ENCODE peak calls at places on chromosome 20, in eight cellular contexts. U is breast epithelium; X is H9; E is CD8-positive, alpha-beta T cell; N is tibial nerve; B is GM06990; S is CD4-positive, alpha-beta T cell; P is brain microvascular endothelial cell. L is an unnamed sample.

GRCh38 chr20:46984391-46984790 is 89.7 kb downstream of the EYA2 start:
- DNase-seq in X (no peak), N (no peak), S (no peak), U (no peak), P (no peak), E (no peak), B (no peak), L (no peak)

GRCh38 chr20:15191082-15191723 is 853.8 kb upstream of the FLRT3 start:
- DNase-seq in N (no peak), P (no peak), S (no peak), B (no peak), E (no peak), X (no peak), U (no peak), L (no peak)

GRCh38 chr20:57476073-57476526 is 48.8 kb downstream of the CTCFL start:
- DNase-seq in N (no peak), B (peak), X (no peak), P (no peak), U (no peak), E (no peak), S (no peak), L (no peak)

GRCh38 chr20:38645980-38646858 is 44.6 kb downstream of the ARHGAP40 start:
- DNase-seq in P (peak), U (peak), B (peak), N (peak), E (peak), X (peak), S (peak), L (peak)

GRCh38 chr20:10179574-10180298 is 38.9 kb upstream of the SNAP25 start:
- DNase-seq in N (no peak), U (no peak), S (no peak), E (no peak), X (peak), B (no peak), P (peak), L (no peak)

GRCh38 chr20:57660510-57661199 is 40.4 kb upstream of the ZBP1 start:
- DNase-seq in U (peak), X (peak), E (peak), N (no peak), P (no peak), S (no peak), B (no peak), L (peak)

GRCh38 chr20:33878583-33878982 is 67.4 kb downstream of the CHMP4B start:
- DNase-seq in B (no peak), S (no peak), P (no peak), N (no peak), X (no peak), E (no peak), U (no peak), L (no peak)

GRCh38 chr20:36856691-36857635 is 19.0 kb upstream of the TLDC2 start:
- DNase-seq in N (no peak), S (no peak), P (no peak), B (no peak), E (peak), U (no peak), X (no peak), L (no peak)

GRCh38 chr20:45470939-45471338 is 1.4 kb downstream of the WFDC2 start:
- DNase-seq in E (no peak), X (no peak), U (no peak), S (no peak), P (no peak), N (no peak), B (no peak), L (no peak)

GRCh38 chr20:51258582-51259175 is 235.8 kb upstream of the KCNG1 start:
- DNase-seq in P (peak), E (no peak), X (no peak), S (no peak), U (peak), B (no peak), N (no peak), L (no peak)

GRCh38 chr20:3839328-3839727 is 7.3 kb upstream of the MAVS start:
- DNase-seq in S (no peak), P (no peak), B (no peak), E (no peak), U (no peak), X (no peak), N (no peak), L (no peak)

GRCh38 chr20:10654630-10655029 is 19.2 kb downstream of the JAG1 start:
- DNase-seq in P (peak), X (peak), E (no peak), U (no peak), N (no peak), S (no peak), B (no peak), L (no peak)

GRCh38 chr20:10453241-10453640 is 18.1 kb downstream of the SLX4IP start:
- DNase-seq in E (no peak), B (peak), P (no peak), X (no peak), U (no peak), S (no peak), N (no peak), L (no peak)

GRCh38 chr20:51318058-51318960 is 224.2 kb downstream of the NFATC2 start:
- DNase-seq in B (no peak), U (no peak), N (no peak), E (peak), X (peak), P (peak), S (peak), L (peak)

GRCh38 chr20:1465470-1466210 is 1.0 kb downstream of the NSFL1C start:
- DNase-seq in N (no peak), P (no peak), U (no peak), E (no peak), X (no peak), S (no peak), B (no peak), L (no peak)

GRCh38 chr20:40493071-40493470 is 196.0 kb downstream of the MAFB start:
- DNase-seq in X (no peak), N (peak), S (no peak), E (no peak), P (peak), U (no peak), B (no peak), L (no peak)

GRCh38 chr20:34629904-34630303 is 47.0 kb downstream of the PIGU start:
- DNase-seq in B (no peak), X (no peak), S (no peak), N (no peak), E (no peak), U (no peak), P (no peak), L (no peak)

GRCh38 chr20:40600441-40601235 is 88.4 kb downstream of the MAFB start:
- DNase-seq in E (no peak), N (no peak), B (no peak), S (no peak), U (no peak), P (no peak), X (no peak), L (no peak)

GRCh38 chr20:1900321-1900791 is 5.1 kb downstream of the SIRPA start:
- DNase-seq in B (no peak), U (peak), X (peak), P (peak), N (peak), S (no peak), E (no peak), L (no peak)

GRCh38 chr20:44836596-44837120 is 26.3 kb upstream of the RIMS4 start:
- DNase-seq in S (no peak), B (no peak), E (no peak), N (no peak), P (no peak), X (no peak), U (no peak), L (no peak)

GRCh38 chr20:36249450-36249849 is 13.2 kb downstream of the AAR2 start:
- DNase-seq in E (no peak), P (no peak), B (no peak), X (no peak), U (no peak), N (no peak), S (no peak), L (no peak)

GRCh38 chr20:3106658-3107463 is 22.3 kb upstream of the AVP start:
- DNase-seq in P (no peak), X (no peak), S (no peak), U (no peak), E (no peak), B (no peak), N (no peak), L (no peak)

GRCh38 chr20:56955673-56956072 is 310.8 kb downstream of the BMP7 start:
- DNase-seq in B (no peak), U (no peak), P (no peak), S (no peak), N (no peak), E (no peak), X (no peak), L (no peak)

GRCh38 chr20:23160536-23161243 is 74.6 kb upstream of the CD93 start:
- DNase-seq in E (no peak), X (peak), U (no peak), B (no peak), P (no peak), N (peak), S (no peak), L (no peak)

GRCh38 chr20:4552075-4552474 is 169.6 kb upstream of the PRND start:
- DNase-seq in E (no peak), S (no peak), U (no peak), B (no peak), N (no peak), X (no peak), P (no peak), L (no peak)

GRCh38 chr20:24994186-24994465 is 1.6 kb upstream of the APMAP start:
- DNase-seq in N (no peak), U (no peak), S (no peak), E (no peak), X (peak), B (no peak), P (no peak), L (no peak)

GRCh38 chr20:5920581-5920980 is 29.8 kb downstream of the TRMT6 start:
- DNase-seq in N (no peak), X (no peak), U (no peak), E (no peak), S (no peak), P (no peak), B (no peak), L (no peak)

GRCh38 chr20:44264287-44264686 is 17.2 kb downstream of the GDAP1L1 start:
- DNase-seq in P (no peak), S (no peak), X (no peak), B (no peak), N (no peak), U (no peak), E (no peak), L (no peak)

GRCh38 chr20:43666376-43667328 is at the start of gene MYBL2:
- DNase-seq in S (peak), B (peak), P (peak), X (peak), E (peak), U (no peak), N (no peak), L (peak)

GRCh38 chr20:58625585-58625984 is 25.5 kb upstream of the STX16 start:
- DNase-seq in N (no peak), B (no peak), E (no peak), S (no peak), U (no peak), X (no peak), P (no peak), L (no peak)

GRCh38 chr20:47713941-47714450 is 71.3 kb downstream of the SULF2 start:
- DNase-seq in U (no peak), X (no peak), N (peak), P (no peak), S (no peak), B (no peak), E (no peak), L (no peak)

GRCh38 chr20:39453890-39454289 is 491.7 kb downstream of the DHX35 start:
- DNase-seq in P (no peak), N (no peak), X (no peak), B (no peak), U (no peak), E (no peak), S (no peak), L (no peak)

DNA sequence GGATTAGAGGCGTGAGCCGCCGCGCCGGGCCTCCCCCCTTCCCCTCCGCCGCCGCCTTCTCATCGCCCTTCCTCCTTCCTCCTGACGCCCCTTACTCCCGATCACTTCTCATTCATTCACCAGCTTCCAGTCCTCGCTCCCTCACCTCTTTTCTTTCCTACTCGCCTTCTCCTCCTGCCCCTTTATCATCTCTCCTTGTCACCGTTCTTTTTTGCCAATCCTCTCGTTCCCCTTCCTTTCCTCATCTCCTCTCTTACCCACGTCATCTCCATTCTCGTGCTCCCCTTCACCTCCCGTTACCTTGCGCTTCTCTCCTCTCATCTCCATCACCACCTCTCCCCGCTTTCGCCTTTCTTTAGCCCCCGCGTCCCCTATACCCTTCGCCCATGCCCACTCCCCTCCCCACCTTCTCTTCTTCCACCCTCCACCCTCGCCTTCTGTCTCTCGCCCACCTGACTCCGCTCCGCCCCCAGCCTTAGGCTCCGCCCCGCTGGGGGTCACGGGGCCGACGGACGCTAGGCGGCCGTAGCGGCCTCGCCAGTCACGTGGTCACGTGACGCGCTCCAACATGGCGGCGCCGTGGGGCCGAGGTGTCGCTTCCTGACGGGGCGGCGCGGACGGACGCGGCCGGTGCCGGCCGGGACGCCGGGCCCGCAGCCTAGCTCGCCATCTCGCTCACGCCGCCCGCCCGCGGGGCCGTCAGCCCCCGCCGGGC is at the start of gene ARFGEF2:
- DNase-seq in N (peak), X (peak), E (peak), P (peak), U (peak), S (peak), B (peak), L (peak)
- TF ChIP-seq CTCF in N (no peak), X (no peak), E (no peak), P (no peak), U (peak), S (no peak), B (no peak), L (peak)

DNA sequence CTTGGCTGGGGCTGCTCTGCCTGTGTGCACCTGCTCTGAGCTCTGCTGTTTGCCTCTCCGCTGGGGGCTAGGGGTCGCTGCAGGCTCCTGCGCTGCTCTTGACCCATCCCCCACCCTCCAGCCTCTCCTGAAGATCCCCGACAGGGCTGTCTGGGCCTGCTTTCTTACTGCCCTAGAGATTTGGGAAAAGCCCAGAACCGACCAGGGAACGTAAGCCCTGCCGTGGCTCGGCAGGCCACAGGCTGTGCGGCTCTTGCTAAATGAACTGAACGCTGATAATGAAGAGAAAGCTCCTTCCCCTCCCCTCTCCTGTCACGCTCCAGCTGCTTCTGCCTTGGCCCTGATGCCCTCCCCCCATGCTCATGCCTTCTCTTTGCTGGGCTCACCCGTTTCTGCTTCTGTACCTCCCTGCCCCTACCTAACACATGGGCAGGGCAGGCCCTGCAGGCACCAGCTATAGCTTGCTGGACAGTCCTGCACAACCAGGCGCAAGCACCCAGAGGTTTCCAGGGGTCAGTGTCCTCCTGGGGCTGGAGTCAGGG is 32.0 kb upstream of the PCMTD2 start:
- DNase-seq in U (no peak), P (no peak), B (no peak), N (no peak), S (no peak), X (peak), E (no peak), L (peak)
- TF ChIP-seq CTCF in U (no peak), P (peak), B (peak), N (no peak), S (no peak), X (peak), E (no peak), L (no peak)

DNA sequence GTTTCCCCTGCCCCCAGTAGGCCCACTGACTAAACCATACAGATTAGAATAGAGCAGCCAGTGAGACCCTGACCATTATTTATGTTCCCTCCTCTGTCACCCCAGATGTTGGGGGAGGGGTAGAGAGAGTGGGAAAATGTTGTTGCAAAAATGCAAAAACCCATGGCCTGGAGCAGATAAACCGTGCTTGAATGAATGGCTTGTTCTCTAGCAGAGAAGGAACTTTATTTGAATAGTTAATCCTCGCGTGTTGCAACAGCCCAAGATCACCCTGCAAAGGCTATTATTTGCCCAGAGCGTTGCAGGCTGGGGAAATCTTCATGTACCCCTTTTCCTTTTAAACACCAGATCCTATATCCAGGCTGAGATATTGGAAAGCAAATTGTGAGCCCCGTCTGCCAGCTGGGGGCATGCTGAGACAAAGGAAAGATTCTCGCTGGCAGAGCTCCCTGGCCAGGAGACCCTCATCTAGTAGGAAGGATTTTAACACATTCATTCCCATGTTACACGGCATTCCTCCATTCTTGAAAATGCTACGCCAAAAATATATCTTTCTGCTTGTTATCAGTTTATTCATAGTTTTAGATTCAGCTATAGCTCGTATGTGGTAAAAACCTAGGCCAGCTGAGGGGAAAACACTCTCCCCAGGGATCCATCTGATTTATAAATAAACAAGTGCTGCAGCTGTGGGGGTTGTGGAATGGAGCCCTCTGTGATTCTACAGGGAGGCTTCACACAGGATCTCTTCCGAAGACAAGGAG is 53.0 kb downstream of the LINC00237 start:
- DNase-seq in N (no peak), X (no peak), S (no peak), E (no peak), P (no peak), B (no peak), U (no peak), L (no peak)
- TF ChIP-seq CTCF in N (no peak), X (peak), S (no peak), E (no peak), P (no peak), B (no peak), U (no peak), L (no peak)

DNA sequence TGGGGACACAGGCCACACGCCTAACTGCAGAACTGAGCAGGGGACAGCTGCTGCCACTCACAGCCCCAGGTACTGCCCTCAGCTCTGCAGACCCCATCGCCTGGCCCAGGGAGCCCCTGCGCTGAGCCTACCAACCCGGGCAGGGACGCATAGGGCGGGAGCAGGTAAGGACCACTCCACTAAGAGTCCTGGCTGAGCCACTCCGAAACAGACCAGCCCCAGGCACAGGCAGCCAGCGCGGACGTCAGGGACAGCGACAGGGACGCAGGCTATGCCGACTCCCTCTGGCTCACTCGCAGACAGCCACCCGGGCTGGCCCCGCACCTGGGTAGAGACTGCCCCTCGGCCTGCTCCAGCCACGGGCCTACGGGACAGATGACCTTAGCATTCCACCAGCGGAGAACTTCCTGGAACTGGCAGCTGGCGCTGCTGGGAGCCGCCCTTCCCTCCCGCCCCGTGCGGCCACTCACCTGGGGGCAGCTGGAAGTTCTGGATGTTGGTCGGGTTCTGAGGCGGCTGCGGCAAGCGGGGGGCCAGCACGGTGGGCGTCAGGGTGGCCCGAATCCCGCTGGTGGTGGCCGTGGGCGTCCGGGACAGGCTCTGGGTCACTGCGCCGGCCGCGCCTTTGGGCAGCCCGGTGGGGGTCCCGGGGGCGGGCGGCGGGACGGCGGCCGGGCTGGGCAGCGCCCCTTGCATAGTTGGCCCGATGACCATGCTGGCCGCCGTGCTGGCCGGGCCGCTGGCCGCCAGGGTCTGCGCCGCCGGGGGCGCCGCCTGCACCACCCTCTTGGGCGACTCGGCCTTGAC is 1.5 kb downstream of the TAF4 start:
- DNase-seq in E (no peak), N (no peak), X (peak), U (peak), B (no peak), S (no peak), P (no peak), L (peak)
- TF ChIP-seq CTCF in E (no peak), N (no peak), X (no peak), U (no peak), B (no peak), S (no peak), P (no peak), L (no peak)

DNA sequence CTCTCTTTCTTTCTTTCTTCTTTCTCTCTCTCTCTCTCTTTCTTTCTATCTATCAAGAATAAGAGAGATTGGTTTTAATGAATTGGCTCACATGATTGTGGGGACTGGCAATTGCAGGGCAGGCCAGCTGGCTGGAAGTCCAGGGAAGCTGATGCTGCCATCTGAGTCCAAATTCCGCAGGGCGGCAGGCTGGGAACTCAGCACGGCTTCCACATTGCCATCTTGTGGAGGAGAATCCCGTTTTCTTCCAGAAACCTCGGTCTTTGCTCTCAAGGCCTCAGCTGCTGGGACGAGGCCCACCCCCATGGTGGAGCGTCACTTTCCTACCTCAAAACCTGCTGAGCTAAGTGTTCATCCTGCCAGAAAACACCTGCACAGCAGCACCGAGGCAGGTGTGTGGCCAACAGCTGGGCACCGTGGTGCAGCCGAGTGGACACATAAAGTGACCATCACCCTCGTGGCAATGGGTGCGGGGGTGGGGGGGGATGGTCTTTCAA is 58.8 kb upstream of the SLCO4A1 start:
- DNase-seq in S (no peak), N (no peak), E (no peak), U (no peak), B (no peak), P (no peak), X (no peak), L (no peak)
- TF ChIP-seq CTCF in S (no peak), N (no peak), E (no peak), U (no peak), B (no peak), P (peak), X (peak), L (no peak)